ENCODE peak calls at places on chromosomes 3 and 15, in five cellular contexts. J, E, G, Q and N are unnamed samples.
A peak's percentile ranks its signal among the peaks of the same experiment; 100 is the strongest.

GRCh38 chr3:150765949-150766720 is 3.2 kb upstream of the SIAH2 start:
- DNase-seq in J (no peak), E (no peak), G (no peak), Q (no peak), N (no peak)

GRCh38 chr3:126959921-126960603 is 22.9 kb upstream of the PLXNA1 start:
- DNase-seq in J (no peak), E (no peak), G (peak; percentile 50), Q (peak; percentile 26), N (peak; percentile 22)

GRCh38 chr15:87733005-87733404 is 523.5 kb downstream of the NTRK3 start:
- DNase-seq in J (no peak), E (no peak), G (no peak), Q (no peak), N (no peak)

GRCh38 chr15:73573572-73573971 is 59.6 kb downstream of the NPTN start:
- DNase-seq in J (no peak), E (no peak), G (no peak), Q (no peak), N (no peak)

GRCh38 chr15:101469520-101470288 is 19.8 kb downstream of the PCSK6 start:
- DNase-seq in J (no peak), E (no peak), G (no peak), Q (no peak), N (no peak)

GRCh38 chr3:52005571-52005986 is 9.9 kb upstream of the RPL29 start:
- DNase-seq in J (no peak), E (peak; percentile 83), G (peak; percentile 84), Q (no peak), N (no peak)

GRCh38 chr3:12901631-12902045 is 60.3 kb upstream of the RPL32 start:
- DNase-seq in J (no peak), E (peak; percentile 36), G (no peak), Q (peak; percentile 23), N (no peak)

GRCh38 chr3:124920718-124921117 is 13.8 kb downstream of the MUC13 start:
- DNase-seq in J (no peak), E (no peak), G (no peak), Q (no peak), N (no peak)

GRCh38 chr15:91882858-91883586 is 29.5 kb downstream of the SLCO3A1 start:
- DNase-seq in J (no peak), E (no peak), G (no peak), Q (no peak), N (no peak)

GRCh38 chr3:14127516-14128161 is 2.8 kb downstream of the TMEM43 start:
- DNase-seq in J (no peak), E (no peak), G (peak; percentile 2), Q (no peak), N (no peak)

GRCh38 chr3:139286241-139286640 is 57.6 kb upstream of the MRPS22 start:
- DNase-seq in J (no peak), E (no peak), G (no peak), Q (no peak), N (no peak)

GRCh38 chr3:178474526-178474925 is 61.7 kb upstream of the KCNMB2 start:
- DNase-seq in J (no peak), E (no peak), G (no peak), Q (no peak), N (no peak)

GRCh38 chr3:138078096-138078495 is 37.3 kb downstream of the DZIP1L start:
- DNase-seq in J (no peak), E (no peak), G (no peak), Q (no peak), N (no peak)

GRCh38 chr3:159028706-159029105 is 226.9 kb downstream of the MFSD1 start:
- DNase-seq in J (no peak), E (no peak), G (no peak), Q (no peak), N (no peak)

GRCh38 chr3:107498646-107499045 is 24.1 kb upstream of the BBX start:
- DNase-seq in J (no peak), E (no peak), G (no peak), Q (no peak), N (no peak)

GRCh38 chr3:143973352-143974021 is 1.9 kb downstream of the DIPK2A start:
- DNase-seq in J (peak; percentile 23), E (peak; percentile 71), G (no peak), Q (no peak), N (no peak)

GRCh38 chr3:139473155-139473771 is 3.1 kb downstream of the RBP2 start:
- DNase-seq in J (no peak), E (no peak), G (no peak), Q (no peak), N (no peak)

GRCh38 chr3:66394261-66395249 is 106.3 kb downstream of the LRIG1 start:
- DNase-seq in J (peak; percentile 55), E (no peak), G (no peak), Q (no peak), N (no peak)

GRCh38 chr3:13015286-13016082 is 57.7 kb downstream of the IQSEC1 start:
- DNase-seq in J (no peak), E (peak; percentile 84), G (no peak), Q (no peak), N (no peak)

GRCh38 chr15:34360298-34360697 is 6.7 kb downstream of the LPCAT4 start:
- DNase-seq in J (no peak), E (no peak), G (no peak), Q (no peak), N (no peak)

GRCh38 chr3:72998489-72998888 is 1.9 kb downstream of the PPP4R2 start:
- DNase-seq in J (no peak), E (no peak), G (no peak), Q (no peak), N (no peak)

GRCh38 chr3:72995337-72995736 is 1.3 kb upstream of the PPP4R2 start:
- DNase-seq in J (no peak), E (no peak), G (no peak), Q (no peak), N (no peak)

GRCh38 chr3:72996473-72997333 is at the start of gene PPP4R2:
- DNase-seq in J (peak; percentile 78), E (peak; percentile 96), G (peak; percentile 89), Q (peak; percentile 92), N (peak; percentile 93)

GRCh38 chr3:72996121-72996472 is 514 bp upstream of the PPP4R2 start:
- DNase-seq in J (peak; percentile 23), E (peak; percentile 77), G (no peak), Q (no peak), N (no peak)

DNA sequence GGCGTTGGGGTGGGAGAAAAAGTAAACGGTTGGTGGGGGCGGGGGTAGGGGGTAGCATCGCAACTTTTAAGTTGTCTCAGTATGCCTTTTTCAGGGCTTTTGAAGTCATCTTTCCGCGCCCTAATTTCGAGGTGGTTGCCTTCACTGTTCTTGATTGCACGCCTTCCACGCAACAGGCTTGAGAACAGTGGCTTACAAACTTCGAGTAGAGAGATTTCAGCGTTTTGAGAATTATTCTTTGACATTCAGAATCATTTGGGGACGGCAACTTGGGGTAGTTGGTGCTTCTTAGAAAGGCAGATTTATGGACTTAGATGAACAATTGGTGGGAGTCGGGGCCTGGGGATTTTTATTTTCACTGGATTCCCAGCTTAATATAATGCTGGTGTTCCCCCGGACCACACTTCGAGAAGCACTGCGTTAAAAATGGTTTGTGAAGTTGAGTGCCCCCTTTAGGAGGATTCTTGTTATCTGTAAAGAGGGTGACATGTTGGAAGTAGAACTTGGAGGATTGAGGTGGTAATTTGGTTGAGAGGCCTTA is 880 bp downstream of the PPP4R2 start:
- DNase-seq in J (no peak), E (no peak), G (no peak), Q (no peak), N (peak; percentile 17)
- TF ChIP-seq CTCF in J (peak; percentile 51), E (peak; percentile 34), G (peak; percentile 65), Q (peak; percentile 24), N (no peak)

DNA sequence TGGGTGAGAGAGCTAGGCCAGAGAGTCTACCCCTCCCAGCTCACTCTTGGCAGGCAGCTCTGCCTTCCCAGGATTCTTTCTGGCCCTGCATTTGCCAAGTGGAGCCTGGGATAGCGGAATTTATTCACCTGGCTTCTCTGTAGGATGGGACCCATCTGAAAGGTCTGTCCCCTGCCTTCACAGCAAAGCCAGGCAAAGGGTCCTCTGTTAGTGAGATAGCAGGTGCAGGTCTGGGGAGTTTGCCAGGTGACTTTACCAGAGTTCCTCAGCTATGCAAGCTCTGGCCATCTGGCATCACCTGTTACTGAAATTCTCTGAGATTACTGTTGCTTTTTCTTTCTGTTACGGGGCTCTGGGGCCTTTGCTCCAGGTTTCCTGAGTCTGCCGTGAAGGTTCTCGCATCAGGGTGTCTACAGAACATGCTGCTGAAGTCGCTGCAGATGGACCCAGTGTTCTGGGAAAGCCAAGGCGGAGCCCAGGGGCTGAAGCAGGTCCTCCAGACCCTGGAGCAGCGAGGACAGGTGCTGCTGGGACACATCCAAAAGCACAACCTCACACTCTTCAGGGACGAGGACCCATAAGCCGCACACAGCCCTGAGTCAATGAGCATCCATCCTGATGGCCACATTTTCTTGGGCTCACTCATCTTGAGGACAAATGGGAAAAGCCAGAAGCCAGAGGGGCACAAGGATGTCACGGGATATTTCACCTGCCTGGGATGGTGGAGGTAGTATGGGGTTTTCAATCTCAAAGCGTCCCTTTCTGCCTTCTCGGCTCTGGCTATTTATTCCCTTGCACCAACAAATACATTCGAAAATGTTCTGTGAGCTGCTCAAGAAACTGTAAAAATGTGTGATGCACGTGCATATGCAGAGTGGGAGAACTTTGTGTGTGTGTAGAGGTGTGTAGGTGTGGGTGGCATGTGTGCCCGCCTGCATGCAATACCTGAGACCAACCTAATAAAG is 49.8 kb downstream of the POMGNT2 start:
- DNase-seq in J (no peak), E (no peak), G (no peak), Q (no peak), N (no peak)
- TF ChIP-seq CTCF in J (no peak), E (no peak), G (no peak), Q (no peak), N (no peak)

GRCh38 chr15:25989327-25989726 is 126.2 kb upstream of the ATP10A start:
- DNase-seq in J (no peak), E (no peak), G (peak; percentile 49), Q (no peak), N (peak; percentile 6)
- TF ChIP-seq CTCF in J (no peak), E (peak; percentile 3), G (peak; percentile 66), Q (peak; percentile 10), N (peak; percentile 25)

GRCh38 chr15:74976159-74976558 is 19.2 kb upstream of the SCAMP5 start:
- DNase-seq in J (no peak), E (no peak), G (no peak), Q (no peak), N (no peak)
- TF ChIP-seq CTCF in J (no peak), E (no peak), G (peak; percentile 29), Q (no peak), N (no peak)